ENCODE peak calls at places on chromosome 19, in eight cellular contexts. U is CD8-positive, alpha-beta T cell; Q is heart right ventricle; Z is cardiac muscle cell; R is SK-N-SH; T is breast epithelium; Y is colonic mucosa; K is uterus. F is an unnamed sample.
A peak's percentile ranks its signal among the peaks of the same experiment; 100 is the strongest.

GRCh38 chr19:47315125-47315821 is 5.6 kb downstream of the C5AR1 start:
- DNase-seq in K (peak; percentile 42), U (no peak), Z (peak; percentile 94), Y (peak; percentile 38), R (no peak), Q (peak; percentile 41), T (no peak), F (peak; percentile 90)

GRCh38 chr19:7743425-7743841 is 3.9 kb downstream of the CD209 start:
- DNase-seq in Q (no peak), R (no peak), U (no peak), Y (no peak), T (no peak), K (no peak), Z (no peak), F (no peak)

GRCh38 chr19:5349041-5349440 is 8.4 kb upstream of the PTPRS start:
- DNase-seq in Q (no peak), Z (no peak), K (no peak), Y (no peak), R (no peak), T (no peak), U (no peak), F (no peak)

GRCh38 chr19:8174706-8175105 is 25.3 kb upstream of the FBN3 start:
- DNase-seq in Q (no peak), Y (no peak), T (peak; percentile 30), Z (no peak), R (no peak), K (no peak), U (no peak), F (no peak)

GRCh38 chr19:49896863-49897621 is at the start of gene IL4I1:
- DNase-seq in Z (peak; percentile 41), Y (no peak), U (peak; percentile 58), T (no peak), K (no peak), Q (no peak), R (no peak), F (peak; percentile 25)

GRCh38 chr19:55591555-55591954 is 7.8 kb downstream of the FIZ1 start:
- DNase-seq in Z (no peak), U (no peak), R (no peak), Q (no peak), Y (no peak), K (no peak), T (no peak), F (no peak)

GRCh38 chr19:48385461-48386087 is 5.8 kb downstream of the KDELR1 start:
- DNase-seq in Q (no peak), R (no peak), Y (no peak), T (no peak), U (no peak), K (no peak), Z (no peak), F (no peak)

GRCh38 chr19:39356073-39356472 is 13.9 kb downstream of the SAMD4B start:
- DNase-seq in T (no peak), U (no peak), Q (no peak), R (no peak), Z (no peak), K (no peak), Y (no peak), F (no peak)

GRCh38 chr19:11821474-11821873 is 7.4 kb downstream of the ZNF440 start:
- DNase-seq in R (no peak), Y (no peak), T (no peak), Z (peak; percentile 54), K (no peak), U (no peak), Q (no peak), F (no peak)

GRCh38 chr19:19324059-19324755 is 3.6 kb downstream of the MAU2 start:
- DNase-seq in K (no peak), U (no peak), R (no peak), Q (no peak), Y (no peak), T (no peak), Z (no peak), F (no peak)

GRCh38 chr19:19329199-19329598 is 8.6 kb downstream of the MAU2 start:
- DNase-seq in Z (no peak), U (no peak), T (no peak), Q (no peak), K (no peak), Y (no peak), R (no peak), F (no peak)

DNA sequence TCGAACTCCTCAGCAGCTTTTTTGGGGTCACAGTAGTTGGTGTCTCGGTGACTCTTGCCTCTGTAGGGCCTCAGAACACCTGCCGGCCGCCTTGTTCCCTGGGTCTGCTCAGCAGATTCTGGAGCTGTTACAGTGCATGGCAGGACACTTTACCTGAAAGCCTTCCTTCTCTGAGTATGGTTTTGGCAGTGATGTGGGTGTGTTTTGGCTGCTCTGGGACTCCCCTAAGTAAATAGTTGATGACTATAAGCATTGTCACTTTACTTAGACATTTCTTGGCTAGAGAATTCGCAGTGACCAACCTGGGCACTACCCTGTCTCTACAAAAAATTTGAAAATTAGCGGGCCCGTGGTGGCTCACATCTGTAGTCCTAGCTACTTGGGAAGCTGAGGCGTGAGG is 7.0 kb downstream of the MAU2 start:
- DNase-seq in Y (no peak), R (no peak), T (no peak), Z (no peak), K (no peak), U (no peak), Q (no peak), F (no peak)
- H3K36me3 ChIP-seq in Y (no peaks in the 10 kb centered on the region), R (peaks cover 47% of the 10 kb centered on the region), T (no peaks in the 10 kb centered on the region), Z (peaks cover 27% of the 10 kb centered on the region), K (no peaks in the 10 kb centered on the region), U (peaks cover 22% of the 10 kb centered on the region), Q (peaks cover 91% of the 10 kb centered on the region), F (peaks cover 55% of the 10 kb centered on the region)

GRCh38 chr19:1935484-1936208 is 5.3 kb upstream of the CSNK1G2 start:
- DNase-seq in T (no peak), Y (no peak), R (no peak), K (no peak), U (no peak), Q (no peak), Z (peak; percentile 61), F (no peak)
- H3K27ac ChIP-seq in T (no peak overlapping the region), Y (no peak overlapping the region), R (no peak overlapping the region), K (no peak overlapping the region), U (no peak overlapping the region), Q (peak overlapping the region; percentile 24), Z (no peak overlapping the region), F (no peak overlapping the region)

GRCh38 chr19:52227196-52227940 is 37.5 kb downstream of the PPP2R1A start:
- DNase-seq in U (no peak), K (no peak), Q (no peak), Z (no peak), Y (no peak), R (no peak), T (no peak), F (peak; percentile 53)

GRCh38 chr19:52224211-52224610 is 34.4 kb downstream of the PPP2R1A start:
- DNase-seq in Z (no peak), R (no peak), Q (no peak), K (no peak), U (no peak), T (no peak), Y (no peak), F (no peak)

GRCh38 chr19:52227980-52228379 is 38.1 kb downstream of the PPP2R1A start:
- DNase-seq in R (no peak), K (no peak), T (no peak), Y (no peak), U (no peak), Z (no peak), Q (no peak), F (no peak)

GRCh38 chr19:52229524-52229923 is 39.7 kb downstream of the PPP2R1A start:
- DNase-seq in Q (no peak), R (no peak), Y (no peak), Z (no peak), U (no peak), K (no peak), T (no peak), F (no peak)

DNA sequence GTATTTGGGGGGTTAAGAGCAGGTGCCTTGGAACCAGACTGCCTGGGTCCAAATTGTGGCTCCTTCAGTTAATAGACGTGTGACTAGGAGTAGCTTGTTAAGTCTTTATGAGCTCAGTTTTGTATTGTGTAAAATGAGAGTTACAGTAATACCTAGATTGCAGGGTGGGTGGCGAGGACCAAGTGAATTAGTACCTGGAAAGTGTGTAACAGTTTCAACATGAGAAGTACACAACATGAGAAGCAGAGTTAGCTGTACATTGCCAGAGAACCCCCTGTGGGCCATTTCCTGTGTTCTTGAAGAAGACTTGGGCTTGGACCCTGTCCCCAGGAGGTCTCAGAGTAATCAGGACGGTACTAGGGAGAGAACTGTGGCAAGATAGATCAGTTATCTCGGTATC is 36.8 kb downstream of the PPP2R1A start:
- DNase-seq in T (no peak), Q (no peak), U (no peak), Z (no peak), R (no peak), Y (no peak), K (no peak), F (no peak)
- H3K36me3 ChIP-seq in T (peaks cover 26% of the 10 kb centered on the region), Q (peaks cover 95% of the 10 kb centered on the region), U (peaks cover 55% of the 10 kb centered on the region), Z (peaks cover 51% of the 10 kb centered on the region), R (peaks cover 58% of the 10 kb centered on the region), Y (peaks cover 14% of the 10 kb centered on the region), K (no peaks in the 10 kb centered on the region), F (peaks cover 62% of the 10 kb centered on the region)

GRCh38 chr19:12885749-12886706 is 973 bp downstream of the KLF1 start:
- DNase-seq in Y (no peak), Z (no peak), Q (no peak), U (no peak), R (peak; percentile 62), K (no peak), T (no peak), F (no peak)

GRCh38 chr19:12884202-12884601 is 2.8 kb downstream of the KLF1 start:
- DNase-seq in Z (no peak), U (no peak), Y (no peak), R (no peak), T (no peak), K (no peak), Q (no peak), F (no peak)

GRCh38 chr19:12884926-12885748 is 1.9 kb downstream of the KLF1 start:
- DNase-seq in Q (peak; percentile 47), T (peak; percentile 85), K (no peak), Z (peak; percentile 68), R (peak; percentile 86), U (peak; percentile 89), Y (peak; percentile 97), F (no peak)

GRCh38 chr19:12882589-12882988 is 1.3 kb upstream of the DNASE2 start:
- DNase-seq in Q (no peak), Z (no peak), T (no peak), U (no peak), K (no peak), Y (no peak), R (no peak), F (no peak)

GRCh38 chr19:12884627-12884925 is 2.4 kb downstream of the KLF1 start:
- DNase-seq in U (no peak), Y (no peak), R (no peak), Z (no peak), Q (no peak), T (no peak), K (no peak), F (no peak)
- H3K27ac ChIP-seq in U (no peak overlapping the region), Y (peak overlapping the region; percentile 19), R (no peak overlapping the region), Z (no peak overlapping the region), Q (no peak overlapping the region), T (no peak overlapping the region), K (no peak overlapping the region), F (no peak overlapping the region)

DNA sequence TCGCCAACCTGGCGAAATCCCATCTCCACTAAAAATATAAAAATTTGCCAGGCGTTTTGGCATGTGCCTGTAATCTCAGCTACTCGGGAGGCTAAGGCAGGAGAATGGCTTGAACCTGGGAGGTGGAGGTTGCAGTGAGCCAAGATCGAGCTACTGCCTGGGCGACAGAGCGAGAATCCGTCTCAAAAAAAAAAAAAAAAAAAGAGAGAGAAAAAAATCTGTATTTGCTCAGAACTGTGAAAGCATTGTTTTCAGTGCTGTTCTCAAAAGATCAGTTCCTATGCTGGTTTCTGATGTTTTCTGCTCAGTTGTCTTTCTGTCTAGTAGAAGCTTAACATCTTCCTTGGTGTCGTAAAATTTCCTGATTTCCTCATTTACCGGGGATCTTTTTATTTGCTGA is 2.5 kb downstream of the SF3A2 start:
- DNase-seq in Q (no peak), Z (peak; percentile 29), Y (no peak), T (no peak), U (no peak), R (no peak), K (no peak), F (no peak)
- H3K36me3 ChIP-seq in Q (peaks cover 17% of the 10 kb centered on the region), Z (peaks cover 7% of the 10 kb centered on the region), Y (peaks cover 2% of the 10 kb centered on the region), T (peaks cover 5% of the 10 kb centered on the region), U (peaks cover 10% of the 10 kb centered on the region), R (peaks cover 22% of the 10 kb centered on the region), K (no peaks in the 10 kb centered on the region), F (peaks cover 10% of the 10 kb centered on the region)